ENCODE peak calls at places on chromosomes 2 and 18, in six cellular contexts. One of them, this sample, is unnamed.

GRCh38 chr2:190763901-190764514 is 115.1 kb downstream of the NAB1 start:
- DNase-seq in PC-9: no peak
- DNase-seq in gastrocnemius medialis: no peak
- DNase-seq in breast epithelium: no peak
- DNase-seq in suprapubic skin: no peak
- DNase-seq in RWPE1: no peak
- DNase-seq in this sample: no peak

GRCh38 chr2:118124293-118124891 is 36.1 kb downstream of the INSIG2 start:
- DNase-seq in suprapubic skin: no peak
- DNase-seq in PC-9: no peak
- DNase-seq in RWPE1: no peak
- DNase-seq in breast epithelium: no peak
- DNase-seq in gastrocnemius medialis: no peak
- DNase-seq in this sample: no peak

GRCh38 chr2:201507725-201508124 is 56.2 kb downstream of the STRADB start:
- DNase-seq in gastrocnemius medialis: no peak
- DNase-seq in PC-9: no peak
- DNase-seq in breast epithelium: no peak
- DNase-seq in RWPE1: no peak
- DNase-seq in suprapubic skin: no peak
- DNase-seq in this sample: no peak

GRCh38 chr18:48613589-48613988 is 74.8 kb downstream of the CTIF start:
- DNase-seq in PC-9: no peak
- DNase-seq in RWPE1: no peak
- DNase-seq in breast epithelium: no peak
- DNase-seq in suprapubic skin: no peak
- DNase-seq in gastrocnemius medialis: no peak
- DNase-seq in this sample: no peak

GRCh38 chr2:64639691-64640090 is 14.0 kb downstream of the SERTAD2 start:
- DNase-seq in suprapubic skin: no peak
- DNase-seq in gastrocnemius medialis: no peak
- DNase-seq in breast epithelium: no peak
- DNase-seq in PC-9: no peak
- DNase-seq in RWPE1: no peak
- DNase-seq in this sample: no peak

GRCh38 chr2:225428360-225428759 is 28.9 kb downstream of the NYAP2 start:
- DNase-seq in PC-9: no peak
- DNase-seq in suprapubic skin: no peak
- DNase-seq in RWPE1: no peak
- DNase-seq in breast epithelium: no peak
- DNase-seq in gastrocnemius medialis: no peak
- DNase-seq in this sample: no peak

GRCh38 chr2:217045725-217046475 is 186.0 kb upstream of the TNP1 start:
- DNase-seq in suprapubic skin: no peak
- DNase-seq in gastrocnemius medialis: no peak
- DNase-seq in breast epithelium: no peak
- DNase-seq in RWPE1: no peak
- DNase-seq in PC-9: no peak
- DNase-seq in this sample: peak; percentile 16

GRCh38 chr2:216519154-216519762 is 20.6 kb downstream of the RPL37A start:
- DNase-seq in breast epithelium: peak; percentile 70
- DNase-seq in gastrocnemius medialis: peak; percentile 48
- DNase-seq in RWPE1: peak; percentile 67
- DNase-seq in suprapubic skin: no peak
- DNase-seq in PC-9: peak; percentile 53
- DNase-seq in this sample: peak; percentile 12

GRCh38 chr2:238895901-238896600 is 48.2 kb downstream of the TWIST2 start:
- DNase-seq in breast epithelium: peak; percentile 27
- DNase-seq in gastrocnemius medialis: peak; percentile 39
- DNase-seq in RWPE1: no peak
- DNase-seq in suprapubic skin: peak; percentile 87
- DNase-seq in PC-9: peak; percentile 73
- DNase-seq in this sample: peak; percentile 85

GRCh38 chr18:41461058-41461560 is 493.9 kb upstream of the PIK3C3 start:
- DNase-seq in breast epithelium: no peak
- DNase-seq in PC-9: no peak
- DNase-seq in gastrocnemius medialis: no peak
- DNase-seq in RWPE1: no peak
- DNase-seq in suprapubic skin: no peak
- DNase-seq in this sample: no peak

GRCh38 chr18:70429847-70430500 is 141.1 kb downstream of the SOCS6 start:
- DNase-seq in RWPE1: no peak
- DNase-seq in suprapubic skin: no peak
- DNase-seq in gastrocnemius medialis: no peak
- DNase-seq in PC-9: no peak
- DNase-seq in breast epithelium: no peak
- DNase-seq in this sample: no peak

GRCh38 chr2:71962350-71962749 is 185.3 kb downstream of the CYP26B1 start:
- DNase-seq in RWPE1: no peak
- DNase-seq in suprapubic skin: no peak
- DNase-seq in PC-9: no peak
- DNase-seq in breast epithelium: no peak
- DNase-seq in gastrocnemius medialis: no peak
- DNase-seq in this sample: no peak

GRCh38 chr2:147223119-147223518 is 621.7 kb upstream of the ACVR2A start:
- DNase-seq in PC-9: no peak
- DNase-seq in suprapubic skin: no peak
- DNase-seq in RWPE1: no peak
- DNase-seq in gastrocnemius medialis: no peak
- DNase-seq in breast epithelium: no peak
- DNase-seq in this sample: no peak

GRCh38 chr2:72137498-72138010 is 10.1 kb downstream of the CYP26B1 start:
- DNase-seq in suprapubic skin: peak; percentile 78
- DNase-seq in breast epithelium: no peak
- DNase-seq in RWPE1: peak; percentile 65
- DNase-seq in PC-9: peak; percentile 69
- DNase-seq in gastrocnemius medialis: no peak
- DNase-seq in this sample: no peak

GRCh38 chr2:101296314-101296809 is 12.1 kb downstream of the RNF149 start:
- DNase-seq in gastrocnemius medialis: no peak
- DNase-seq in breast epithelium: no peak
- DNase-seq in suprapubic skin: no peak
- DNase-seq in PC-9: no peak
- DNase-seq in RWPE1: no peak
- DNase-seq in this sample: no peak

GRCh38 chr2:174026122-174026845 is 61.1 kb upstream of the SP3 start:
- DNase-seq in suprapubic skin: no peak
- DNase-seq in gastrocnemius medialis: no peak
- DNase-seq in breast epithelium: no peak
- DNase-seq in PC-9: peak; percentile 37
- DNase-seq in RWPE1: no peak
- DNase-seq in this sample: no peak

GRCh38 chr2:134260726-134261125 is 6.9 kb downstream of the MGAT5 start:
- DNase-seq in PC-9: no peak
- DNase-seq in suprapubic skin: no peak
- DNase-seq in breast epithelium: no peak
- DNase-seq in RWPE1: no peak
- DNase-seq in gastrocnemius medialis: no peak
- DNase-seq in this sample: no peak

GRCh38 chr2:162710282-162710891 is 128.2 kb downstream of the KCNH7 start:
- DNase-seq in breast epithelium: no peak
- DNase-seq in gastrocnemius medialis: peak; percentile 23
- DNase-seq in suprapubic skin: no peak
- DNase-seq in PC-9: no peak
- DNase-seq in RWPE1: no peak
- DNase-seq in this sample: no peak

GRCh38 chr18:79863946-79864725 is 66.4 kb downstream of the KCNG2 start:
- DNase-seq in suprapubic skin: peak; percentile 34
- DNase-seq in gastrocnemius medialis: no peak
- DNase-seq in PC-9: no peak
- DNase-seq in breast epithelium: peak; percentile 12
- DNase-seq in RWPE1: no peak
- DNase-seq in this sample: no peak

GRCh38 chr18:23870963-23871362 is 143.6 kb upstream of the TTC39C start:
- DNase-seq in gastrocnemius medialis: no peak
- DNase-seq in breast epithelium: no peak
- DNase-seq in RWPE1: no peak
- DNase-seq in PC-9: no peak
- DNase-seq in suprapubic skin: no peak
- DNase-seq in this sample: no peak

GRCh38 chr2:70240599-70240998 is 7.8 kb downstream of the TIA1 start:
- DNase-seq in RWPE1: no peak
- DNase-seq in PC-9: no peak
- DNase-seq in suprapubic skin: no peak
- DNase-seq in gastrocnemius medialis: no peak
- DNase-seq in breast epithelium: no peak
- DNase-seq in this sample: no peak

GRCh38 chr2:70247364-70248144 is 874 bp downstream of the TIA1 start:
- DNase-seq in PC-9: no peak
- DNase-seq in RWPE1: peak; percentile 5
- DNase-seq in breast epithelium: no peak
- DNase-seq in suprapubic skin: no peak
- DNase-seq in gastrocnemius medialis: no peak
- DNase-seq in this sample: no peak

GRCh38 chr2:70242552-70242951 is 5.9 kb downstream of the TIA1 start:
- DNase-seq in PC-9: no peak
- DNase-seq in gastrocnemius medialis: no peak
- DNase-seq in RWPE1: no peak
- DNase-seq in suprapubic skin: no peak
- DNase-seq in breast epithelium: no peak
- DNase-seq in this sample: no peak

GRCh38 chr2:70241338-70241737 is 7.1 kb downstream of the TIA1 start:
- DNase-seq in suprapubic skin: no peak
- DNase-seq in gastrocnemius medialis: no peak
- DNase-seq in breast epithelium: no peak
- DNase-seq in PC-9: no peak
- DNase-seq in RWPE1: no peak
- DNase-seq in this sample: no peak

DNA sequence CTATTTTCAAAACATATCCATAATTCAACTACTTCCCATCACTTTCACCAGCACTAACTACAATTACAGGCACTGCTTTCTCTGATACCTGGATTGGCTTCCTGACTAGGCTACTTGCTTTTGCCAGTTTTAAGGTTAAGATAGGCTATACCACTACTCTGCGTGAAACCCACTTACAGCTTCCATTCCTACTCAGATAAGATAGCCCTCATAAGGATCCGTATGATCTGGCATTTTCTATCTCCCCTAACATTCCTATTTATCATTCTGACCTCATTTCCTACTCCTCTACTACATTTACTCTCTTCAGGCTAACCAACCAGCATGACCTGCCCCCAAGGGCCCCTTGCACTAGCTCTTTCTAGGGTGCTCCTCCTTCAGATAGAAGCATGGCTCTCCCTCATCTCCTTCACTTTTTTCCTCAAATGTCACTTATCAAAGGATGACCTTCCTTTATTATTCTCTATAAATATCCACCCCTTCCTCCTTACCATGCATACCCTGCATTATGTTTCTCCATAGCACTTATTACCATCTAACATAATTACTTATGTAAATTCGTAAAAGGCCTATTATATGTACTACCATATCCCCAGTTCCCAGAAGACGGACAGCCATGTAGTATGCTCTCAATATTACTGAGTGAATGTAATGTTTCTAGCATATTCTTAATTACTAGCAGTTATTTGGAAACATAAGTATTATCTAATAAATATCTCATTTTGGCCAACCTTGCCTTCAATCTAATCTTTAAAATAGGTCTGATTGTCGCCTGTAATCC is 4.4 kb downstream of the TIA1 start:
- DNase-seq in suprapubic skin: no peak
- DNase-seq in PC-9: no peak
- DNase-seq in gastrocnemius medialis: no peak
- DNase-seq in RWPE1: no peak
- DNase-seq in breast epithelium: no peak
- DNase-seq in this sample: no peak
- H3K27ac ChIP-seq in suprapubic skin: no peak overlapping the region
- H3K27ac ChIP-seq in PC-9: no peak overlapping the region
- H3K27ac ChIP-seq in gastrocnemius medialis: no peak overlapping the region
- H3K27ac ChIP-seq in RWPE1: no peak overlapping the region
- H3K27ac ChIP-seq in breast epithelium: no peak overlapping the region
- H3K27ac ChIP-seq in this sample: no peak overlapping the region

GRCh38 chr2:4981802-4982409 is 710.3 kb upstream of the SOX11 start:
- DNase-seq in gastrocnemius medialis: no peak
- DNase-seq in suprapubic skin: no peak
- DNase-seq in breast epithelium: no peak
- DNase-seq in PC-9: no peak
- DNase-seq in RWPE1: no peak
- DNase-seq in this sample: no peak

GRCh38 chr2:4976407-4976806 is 715.8 kb upstream of the SOX11 start:
- DNase-seq in breast epithelium: no peak
- DNase-seq in PC-9: no peak
- DNase-seq in suprapubic skin: no peak
- DNase-seq in RWPE1: no peak
- DNase-seq in gastrocnemius medialis: no peak
- DNase-seq in this sample: no peak

GRCh38 chr2:4979127-4979526 is 713.1 kb upstream of the SOX11 start:
- DNase-seq in PC-9: no peak
- DNase-seq in RWPE1: no peak
- DNase-seq in breast epithelium: no peak
- DNase-seq in gastrocnemius medialis: no peak
- DNase-seq in suprapubic skin: no peak
- DNase-seq in this sample: no peak

GRCh38 chr2:4980989-4981388 is 711.2 kb upstream of the SOX11 start:
- DNase-seq in PC-9: no peak
- DNase-seq in gastrocnemius medialis: no peak
- DNase-seq in breast epithelium: no peak
- DNase-seq in RWPE1: no peak
- DNase-seq in suprapubic skin: no peak
- DNase-seq in this sample: no peak
- TF ChIP-seq CTCF in PC-9: no peak
- TF ChIP-seq CTCF in gastrocnemius medialis: no peak
- TF ChIP-seq CTCF in breast epithelium: no peak
- TF ChIP-seq CTCF in RWPE1: no peak
- TF ChIP-seq CTCF in suprapubic skin: no peak
- TF ChIP-seq CTCF in this sample: no peak

GRCh38 chr2:236746833-236747232 is 177.2 kb downstream of the ACKR3 start:
- DNase-seq in breast epithelium: no peak
- DNase-seq in suprapubic skin: no peak
- DNase-seq in gastrocnemius medialis: no peak
- DNase-seq in RWPE1: no peak
- DNase-seq in PC-9: no peak
- DNase-seq in this sample: no peak
- H3K27ac ChIP-seq in breast epithelium: no peak overlapping the region
- H3K27ac ChIP-seq in suprapubic skin: no peak overlapping the region
- H3K27ac ChIP-seq in gastrocnemius medialis: no peak overlapping the region
- H3K27ac ChIP-seq in RWPE1: peak overlapping the region; percentile 29
- H3K27ac ChIP-seq in PC-9: peak overlapping the region; percentile 99
- H3K27ac ChIP-seq in this sample: no peak overlapping the region

DNA sequence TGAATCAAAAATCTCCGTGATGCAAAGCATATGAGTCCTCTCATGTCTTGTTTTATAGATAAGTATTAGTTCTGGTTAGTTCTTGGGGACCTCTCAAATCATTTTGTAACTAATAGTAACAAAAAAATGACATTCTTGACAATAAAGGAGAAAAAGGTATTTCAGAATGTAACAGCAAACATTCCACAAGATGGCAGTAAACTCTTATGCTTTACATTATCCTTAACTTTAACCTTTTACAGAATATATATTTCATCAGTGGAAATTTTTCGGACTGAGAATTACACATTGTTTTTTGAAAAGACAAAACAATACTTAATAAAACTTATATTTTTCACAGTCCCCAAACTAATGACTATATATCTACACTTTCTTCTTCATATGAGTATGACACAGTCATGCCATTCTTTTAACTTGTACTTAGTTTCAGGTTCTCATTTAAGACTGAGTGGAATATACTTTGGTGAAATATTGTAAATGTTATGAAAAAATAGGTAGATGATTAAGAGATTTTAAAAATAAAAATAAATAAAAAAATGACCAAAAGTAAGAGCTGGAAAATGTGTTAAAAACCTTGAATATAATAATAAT is 142.9 kb upstream of the NXPH2 start:
- DNase-seq in suprapubic skin: no peak
- DNase-seq in PC-9: no peak
- DNase-seq in RWPE1: peak; percentile 6
- DNase-seq in gastrocnemius medialis: no peak
- DNase-seq in breast epithelium: no peak
- DNase-seq in this sample: no peak
- TF ChIP-seq CTCF in suprapubic skin: no peak
- TF ChIP-seq CTCF in PC-9: peak; percentile 71
- TF ChIP-seq CTCF in RWPE1: peak; percentile 59
- TF ChIP-seq CTCF in gastrocnemius medialis: no peak
- TF ChIP-seq CTCF in breast epithelium: no peak
- TF ChIP-seq CTCF in this sample: no peak

This sample was measured in coronary artery.